ENCODE peak calls at places on chromosome 10, in four cellular contexts. U, A, O and K are unnamed samples.

GRCh38 chr10:116910924-116911323 is 61.6 kb downstream of the ENO4 start:
- DNase-seq in U (no peak), A (no peak), O (no peak), K (no peak)

GRCh38 chr10:44197646-44198045 is 187.3 kb downstream of the CXCL12 start:
- DNase-seq in U (no peak), A (no peak), O (no peak), K (no peak)

GRCh38 chr10:63414481-63415260 is 51.1 kb downstream of the JMJD1C start:
- DNase-seq in O (no peak), U (no peak), A (no peak), K (no peak)

GRCh38 chr10:62182171-62182570 is 86.5 kb downstream of the RTKN2 start:
- DNase-seq in U (no peak), O (no peak), A (no peak), K (no peak)

GRCh38 chr10:17109475-17110207 is 20.0 kb downstream of the CUBN start:
- DNase-seq in O (no peak), A (peak; percentile 56), U (no peak), K (no peak)

GRCh38 chr10:77070317-77070716 is 567.3 kb downstream of the KCNMA1 start:
- DNase-seq in U (no peak), O (no peak), A (no peak), K (no peak)

GRCh38 chr10:44628921-44629320 is 244.0 kb upstream of the CXCL12 start:
- DNase-seq in A (peak; percentile 97), U (no peak), O (no peak), K (no peak)

GRCh38 chr10:99714446-99714845 is 17.5 kb downstream of the COX15 start:
- DNase-seq in A (no peak), O (no peak), U (no peak), K (no peak)

GRCh38 chr10:103772096-103772845 is 83.1 kb downstream of the SH3PXD2A start:
- DNase-seq in U (peak; percentile 85), A (peak; percentile 82), O (peak; percentile 39), K (peak; percentile 51)

GRCh38 chr10:3867454-3868273 is 82.7 kb upstream of the KLF6 start:
- DNase-seq in A (no peak), O (no peak), U (no peak), K (no peak)

GRCh38 chr10:49296382-49296781 is 2.6 kb upstream of the C10orf71 start:
- DNase-seq in A (no peak), U (no peak), O (no peak), K (no peak)

GRCh38 chr10:29386347-29386999 is 97.6 kb downstream of the LYZL1 start:
- DNase-seq in A (peak; percentile 44), O (no peak), U (no peak), K (no peak)

GRCh38 chr10:29757551-29758297 is 123.0 kb upstream of the SVIL start:
- DNase-seq in U (no peak), O (no peak), A (peak; percentile 50), K (no peak)

GRCh38 chr10:119762035-119762434 is 36.2 kb downstream of the INPP5F start:
- DNase-seq in U (no peak), A (no peak), O (no peak), K (no peak)

GRCh38 chr10:36492590-36493510 is 632.5 kb upstream of the ANKRD30A start:
- DNase-seq in U (no peak), A (peak; percentile 41), O (no peak), K (no peak)

GRCh38 chr10:49269523-49269922 is 29.4 kb upstream of the C10orf71 start:
- DNase-seq in A (no peak), O (no peak), U (no peak), K (no peak)

GRCh38 chr10:62844280-62845011 is 28.3 kb upstream of the EGR2 start:
- DNase-seq in U (no peak), O (no peak), A (peak; percentile 8), K (no peak)

GRCh38 chr10:71865561-71866041 is 14.6 kb upstream of the PSAP start:
- DNase-seq in O (no peak), A (no peak), U (no peak), K (no peak)

GRCh38 chr10:69801094-69801433 is 642 bp upstream of the COL13A1 start:
- DNase-seq in O (no peak), U (peak; percentile 30), A (peak; percentile 60), K (no peak)

GRCh38 chr10:131891196-131891928 is 9.4 kb upstream of the PPP2R2D start:
- DNase-seq in A (no peak), O (no peak), U (no peak), K (no peak)

GRCh38 chr10:121832647-121833046 is 95.2 kb downstream of the ATE1 start:
- DNase-seq in A (no peak), U (no peak), O (no peak), K (no peak)

GRCh38 chr10:46539596-46540411 is 16.7 kb downstream of the GPRIN2 start:
- DNase-seq in O (no peak), U (no peak), A (peak; percentile 57), K (no peak)

GRCh38 chr10:59375990-59376389 is 13.6 kb upstream of the FAM13C start:
- DNase-seq in A (peak; percentile 30), U (no peak), O (no peak), K (no peak)

GRCh38 chr10:11325817-11326216 is 285.6 kb downstream of the USP6NL start:
- DNase-seq in A (peak; percentile 64), U (no peak), O (no peak), K (no peak)

GRCh38 chr10:78454123-78454645 is 420.5 kb downstream of the RPS24 start:
- DNase-seq in A (no peak), U (no peak), O (no peak), K (no peak)

GRCh38 chr10:37703074-37703473 is 154.3 kb downstream of the ZNF248 start:
- DNase-seq in O (no peak), A (no peak), U (no peak), K (no peak)

GRCh38 chr10:110498982-110499795 is 1.5 kb downstream of the DUSP5 start:
- DNase-seq in U (peak; percentile 27), O (peak; percentile 10), A (peak; percentile 57), K (no peak)

GRCh38 chr10:30007406-30007805 is 52.0 kb downstream of the JCAD start:
- DNase-seq in O (no peak), U (no peak), A (no peak), K (no peak)

GRCh38 chr10:99007457-99007856 is 228.2 kb downstream of the HPSE2 start:
- DNase-seq in O (no peak), U (no peak), A (no peak), K (no peak)

GRCh38 chr10:86649471-86650150 is 4.7 kb upstream of the OPN4 start:
- DNase-seq in U (no peak), A (no peak), O (no peak), K (no peak)

GRCh38 chr10:69490876-69491275 is 39.6 kb downstream of the TSPAN15 start:
- DNase-seq in O (no peak), U (no peak), A (no peak), K (no peak)

GRCh38 chr10:21808525-21808924 is 195.0 kb downstream of the DNAJC1 start:
- DNase-seq in O (no peak), U (no peak), A (no peak), K (no peak)

GRCh38 chr10:33345236-33345635 is 10.8 kb upstream of the NRP1 start:
- DNase-seq in U (no peak), O (no peak), A (no peak), K (no peak)

GRCh38 chr10:132556994-132557441 is 19.4 kb downstream of the INPP5A start:
- DNase-seq in A (no peak), O (no peak), U (no peak), K (no peak)

GRCh38 chr10:132700168-132701098 is 85.5 kb downstream of the NKX6-2 start:
- DNase-seq in U (peak; percentile 51), O (no peak), A (peak; percentile 29), K (peak; percentile 22)